ENCODE peak calls at places on chromosomes 6 and 20, in seven cellular contexts. P is ELR, L is NCI-H460, R is AG04450, Q is NCI-H2107, N is adrenal gland, K is T-helper 2 cell. X is an unnamed sample.

GRCh38 chr20:41509801-41510200 is 108.4 kb downstream of the CHD6 start:
- DNase-seq in Q (no peak), L (no peak), K (no peak), P (no peak), R (no peak), N (peak; percentile 64), X (no peak)

GRCh38 chr6:38638941-38639497 is 710 bp downstream of the BTBD9 start:
- DNase-seq in N (peak; percentile 81), Q (no peak), P (peak; percentile 68), L (no peak), K (peak; percentile 17), R (no peak), X (peak; percentile 39)

GRCh38 chr6:54801669-54802068 is 44.9 kb upstream of the FAM83B start:
- DNase-seq in L (peak; percentile 23), R (peak; percentile 63), N (no peak), P (peak; percentile 92), Q (no peak), K (no peak), X (no peak)

GRCh38 chr20:50673146-50673830 is 18.1 kb downstream of the RIPOR3 start:
- DNase-seq in K (no peak), L (no peak), N (peak; percentile 34), P (no peak), R (no peak), Q (no peak), X (no peak)

GRCh38 chr20:51542033-51542893 is at the start of gene NFATC2:
- DNase-seq in Q (peak; percentile 37), P (no peak), N (peak; percentile 21), L (no peak), R (no peak), K (peak; percentile 36), X (no peak)

GRCh38 chr20:45037050-45037449 is 63.9 kb downstream of the KCNS1 start:
- DNase-seq in N (peak; percentile 42), L (no peak), Q (no peak), K (no peak), R (no peak), P (peak; percentile 81), X (no peak)

GRCh38 chr20:478949-479429 is 16.7 kb upstream of the TBC1D20 start:
- DNase-seq in Q (peak; percentile 13), K (no peak), L (peak; percentile 68), R (peak; percentile 42), P (peak; percentile 77), N (no peak), X (no peak)

GRCh38 chr6:56638760-56639159 is 3.9 kb downstream of the DST start:
- DNase-seq in Q (no peak), R (no peak), N (no peak), L (no peak), P (no peak), K (no peak), X (no peak)

GRCh38 chr6:73956305-73956704 is 260.3 kb downstream of the CD109 start:
- DNase-seq in R (no peak), K (no peak), Q (no peak), N (no peak), P (no peak), L (no peak), X (no peak)

GRCh38 chr6:53623497-53623896 is 42.1 kb downstream of the KLHL31 start:
- DNase-seq in R (no peak), N (peak; percentile 36), K (no peak), Q (no peak), P (peak; percentile 5), L (no peak), X (no peak)

GRCh38 chr6:32406857-32407256 is at the start of gene BTNL2:
- DNase-seq in Q (no peak), K (no peak), P (no peak), N (no peak), R (no peak), L (no peak), X (no peak)

GRCh38 chr6:34190504-34191122 is 44.7 kb upstream of the GRM4 start:
- DNase-seq in R (no peak), N (no peak), L (no peak), K (no peak), Q (no peak), P (no peak), X (no peak)

GRCh38 chr6:138821519-138821918 is 25.6 kb downstream of the ECT2L start:
- DNase-seq in P (no peak), R (no peak), Q (no peak), K (no peak), L (no peak), N (no peak), X (no peak)

GRCh38 chr20:24658920-24659660 is 189.7 kb downstream of the SYNDIG1 start:
- DNase-seq in Q (no peak), L (no peak), R (no peak), K (no peak), N (no peak), P (no peak), X (no peak)

X was measured in omental fat pad.